ENCODE peak calls at places on chromosomes 1 and 21, in eight cellular contexts. T is activated CD8-positive, alpha-beta memory T cell treated with anti-CD3 and anti-CD28 coated beads for 24 hours; W is caudate nucleus; U is neuronal stem cell; J is pancreas; A is T-helper 1 cell; P is kidney; N is RPMI8226. S is an unnamed sample.

GRCh38 chr1:185559684-185560310 is 174.4 kb upstream of the HMCN1 start:
- DNase-seq in A (peak), U (peak), P (no peak), T (peak), W (no peak), J (peak), N (peak), S (peak)

GRCh38 chr1:15196069-15196468 is 42.5 kb downstream of the TMEM51 start:
- DNase-seq in U (no peak), J (no peak), N (no peak), P (no peak), T (no peak), W (no peak), A (no peak), S (no peak)

GRCh38 chr1:213231795-213232231 is 180.8 kb downstream of the RPS6KC1 start:
- DNase-seq in P (no peak), N (no peak), W (no peak), T (no peak), A (no peak), U (peak), J (no peak), S (no peak)

GRCh38 chr1:8462298-8462946 is 144.5 kb downstream of the SLC45A1 start:
- DNase-seq in W (no peak), N (no peak), J (no peak), P (peak), U (no peak), A (no peak), T (peak), S (no peak)

GRCh38 chr1:233668146-233668724 is 54.3 kb downstream of the KCNK1 start:
- DNase-seq in N (no peak), T (no peak), J (no peak), P (no peak), A (no peak), U (no peak), W (no peak), S (no peak)

GRCh38 chr1:203211812-203212211 is 17.7 kb downstream of the CHIT1 start:
- DNase-seq in U (no peak), A (no peak), W (no peak), N (no peak), P (no peak), J (no peak), T (no peak), S (no peak)

GRCh38 chr1:211324992-211325775 is 1.4 kb upstream of the TRAF5 start:
- DNase-seq in U (no peak), T (peak), J (no peak), P (no peak), W (no peak), N (no peak), A (no peak), S (no peak)

GRCh38 chr1:226545806-226546596 is 2.6 kb upstream of the STUM start:
- DNase-seq in W (no peak), T (no peak), P (peak), U (no peak), N (no peak), J (no peak), A (no peak), S (no peak)

GRCh38 chr1:114137497-114137896 is 16.2 kb downstream of the SYT6 start:
- DNase-seq in P (no peak), W (no peak), J (no peak), U (no peak), N (no peak), T (no peak), A (no peak), S (no peak)

GRCh38 chr1:6102227-6102845 is 56.6 kb downstream of the KCNAB2 start:
- DNase-seq in J (no peak), T (no peak), W (no peak), U (no peak), N (peak), P (peak), A (no peak), S (no peak)

GRCh38 chr1:115534106-115534505 is 107.7 kb upstream of the VANGL1 start:
- DNase-seq in J (no peak), W (no peak), T (no peak), N (no peak), U (no peak), A (no peak), P (no peak), S (no peak)

GRCh38 chr1:213244664-213245091 is 193.6 kb downstream of the RPS6KC1 start:
- DNase-seq in W (no peak), A (no peak), N (peak), U (peak), J (peak), P (no peak), T (no peak), S (peak)

GRCh38 chr1:96598416-96599168 is 123.0 kb upstream of the PTBP2 start:
- DNase-seq in T (no peak), P (no peak), W (no peak), N (no peak), A (no peak), J (no peak), U (no peak), S (peak)

GRCh38 chr1:24944318-24944717 is 14.2 kb upstream of the RUNX3 start:
- DNase-seq in J (no peak), N (no peak), T (no peak), P (no peak), U (no peak), A (no peak), W (no peak), S (no peak)

GRCh38 chr1:2235300-2235998 is 7.3 kb downstream of the SKI start:
- DNase-seq in J (no peak), W (no peak), P (peak), N (no peak), T (no peak), A (no peak), U (no peak), S (no peak)

GRCh38 chr1:115545096-115545720 is 96.6 kb upstream of the VANGL1 start:
- DNase-seq in P (no peak), T (no peak), J (no peak), A (no peak), N (no peak), U (no peak), W (no peak), S (no peak)

GRCh38 chr1:98102369-98103030 is 181.7 kb upstream of the DPYD start:
- DNase-seq in U (no peak), J (no peak), W (no peak), A (no peak), N (no peak), T (no peak), P (no peak), S (peak)

GRCh38 chr21:44706026-44706705 is 5.2 kb downstream of the TSPEAR start:
- DNase-seq in J (no peak), A (no peak), N (no peak), P (no peak), W (no peak), T (peak), U (no peak), S (no peak)

GRCh38 chr1:203475012-203475981 is at the start of gene PRELP:
- DNase-seq in T (no peak), U (no peak), J (peak), P (peak), W (no peak), A (no peak), N (no peak), S (peak)

GRCh38 chr1:103460496-103460895 is 65.0 kb upstream of the RNPC3 start:
- DNase-seq in W (no peak), P (no peak), A (no peak), U (peak), T (no peak), N (no peak), J (no peak), S (no peak)

GRCh38 chr21:45910155-45910547 is 71.4 kb upstream of the COL6A1 start:
- DNase-seq in T (no peak), P (peak), U (no peak), J (no peak), W (no peak), N (no peak), A (no peak), S (no peak)

GRCh38 chr1:87428351-87428750 is 99.7 kb downstream of the LMO4 start:
- DNase-seq in U (no peak), A (no peak), T (no peak), W (no peak), P (no peak), N (no peak), J (no peak), S (no peak)

GRCh38 chr21:26169061-26169610 is 1.4 kb downstream of the APP start:
- DNase-seq in U (peak), A (peak), W (peak), P (peak), J (peak), T (peak), N (peak), S (peak)

GRCh38 chr1:109876617-109877319 is 33.9 kb upstream of the CSF1 start:
- DNase-seq in U (no peak), P (no peak), T (peak), J (no peak), W (no peak), N (no peak), A (no peak), S (no peak)

GRCh38 chr1:46485564-46486431 is 3.8 kb upstream of the DMBX1 start:
- DNase-seq in T (no peak), A (no peak), P (no peak), J (no peak), U (no peak), W (no peak), N (no peak), S (no peak)

GRCh38 chr1:7104053-7104738 is 318.9 kb downstream of the CAMTA1 start:
- DNase-seq in W (no peak), N (peak), J (no peak), A (no peak), T (no peak), P (no peak), U (no peak), S (no peak)

GRCh38 chr21:38631676-38632075 is 133.4 kb upstream of the ERG start:
- DNase-seq in A (no peak), T (no peak), J (no peak), N (no peak), U (no peak), P (no peak), W (no peak), S (no peak)

GRCh38 chr1:10987840-10988417 is 24.5 kb upstream of the TARDBP start:
- DNase-seq in W (no peak), T (no peak), A (no peak), P (no peak), U (no peak), J (no peak), N (no peak), S (no peak)

GRCh38 chr1:209076688-209077087 is 506.8 kb upstream of the CAMK1G start:
- DNase-seq in J (no peak), T (no peak), P (no peak), N (peak), U (no peak), A (no peak), W (no peak), S (peak)

GRCh38 chr1:118984086-118984989 is 3.8 kb downstream of the TBX15 start:
- DNase-seq in W (no peak), T (no peak), A (no peak), N (no peak), U (peak), P (no peak), J (peak), S (no peak)

GRCh38 chr21:43284700-43285099 is 115.9 kb downstream of the CRYAA start:
- DNase-seq in J (no peak), A (no peak), T (no peak), N (no peak), U (no peak), P (no peak), W (no peak), S (no peak)

GRCh38 chr21:17929514-17929913 is 110.4 kb upstream of the C21orf91 start:
- DNase-seq in A (no peak), J (no peak), T (no peak), U (no peak), W (no peak), N (no peak), P (no peak), S (no peak)

GRCh38 chr1:174160603-174161002 is 1.3 kb downstream of the RABGAP1L start:
- DNase-seq in J (no peak), T (no peak), W (no peak), P (no peak), U (no peak), N (peak), A (no peak), S (no peak)

GRCh38 chr1:11692899-11693590 is 1.5 kb downstream of the DRAXIN start:
- DNase-seq in P (no peak), T (peak), A (no peak), N (peak), W (no peak), U (no peak), J (no peak), S (no peak)

GRCh38 chr1:53122194-53122846 is 20.1 kb downstream of the SLC1A7 start:
- DNase-seq in A (no peak), U (no peak), W (no peak), J (no peak), P (peak), T (no peak), N (no peak), S (no peak)

GRCh38 chr1:92076363-92076762 is 1.2 kb upstream of the SETSIP start:
- DNase-seq in W (no peak), P (no peak), N (no peak), J (no peak), U (no peak), T (no peak), A (no peak), S (no peak)

GRCh38 chr1:202858306-202858705 is 30.6 kb downstream of the RABIF start:
- DNase-seq in U (no peak), W (no peak), A (no peak), J (no peak), P (no peak), T (no peak), N (no peak), S (no peak)